ENCODE peak calls at places on chromosomes 2 and 18, in ten cellular contexts. T, X, S, I, R, P, O, U, H and Y are unnamed samples.

GRCh38 chr2:102061962-102062795 is 70.4 kb downstream of the IL1R2 start:
- DNase-seq in O (no peak), R (no peak), T (no peak), I (no peak), S (no peak), H (no peak), P (no peak), U (peak; percentile 84), X (no peak), Y (no peak)

GRCh38 chr2:10580170-10580539 is 109.6 kb downstream of the NOL10 start:
- DNase-seq in O (no peak), I (no peak), P (no peak), R (no peak), T (no peak), U (no peak), X (no peak), H (no peak), S (no peak), Y (no peak)

GRCh38 chr2:149101818-149102217 is 63.3 kb downstream of the LYPD6B start:
- DNase-seq in R (no peak), S (no peak), U (no peak), T (no peak), H (no peak), X (no peak), P (no peak), I (no peak), O (no peak), Y (no peak)

GRCh38 chr2:173808676-173809075 is 156.5 kb downstream of the SP3 start:
- DNase-seq in H (no peak), I (no peak), T (no peak), U (no peak), R (no peak), S (no peak), P (no peak), X (no peak), O (no peak), Y (no peak)

GRCh38 chr18:35876243-35876642 is 96.2 kb upstream of the RMP24 start:
- DNase-seq in T (no peak), S (no peak), P (no peak), X (no peak), U (no peak), H (no peak), O (no peak), I (no peak), R (no peak), Y (no peak)

GRCh38 chr2:85893428-85894258 is 4.9 kb upstream of the ST3GAL5 start:
- DNase-seq in O (no peak), X (no peak), H (no peak), T (no peak), I (no peak), U (peak; percentile 27), P (peak; percentile 98), R (no peak), S (no peak), Y (peak; percentile 76)

GRCh38 chr2:219285894-219286425 is 6.8 kb downstream of the DNAJB2 start:
- DNase-seq in I (peak; percentile 29), T (no peak), R (peak; percentile 82), O (no peak), S (peak; percentile 66), U (peak; percentile 81), X (peak; percentile 70), H (no peak), P (no peak), Y (peak; percentile 90)

GRCh38 chr2:38793511-38793910 is 15.5 kb downstream of the GEMIN6 start:
- DNase-seq in T (no peak), P (no peak), I (no peak), X (no peak), H (no peak), R (no peak), U (no peak), S (no peak), O (no peak), Y (no peak)

GRCh38 chr2:53750369-53750768 is 17.2 kb upstream of the CHAC2 start:
- DNase-seq in P (no peak), U (no peak), I (no peak), O (no peak), X (no peak), T (no peak), R (no peak), S (no peak), H (no peak), Y (no peak)

GRCh38 chr2:177211148-177211547 is 1.4 kb upstream of the HNRNPA3 start:
- DNase-seq in I (no peak), P (no peak), S (no peak), T (no peak), R (no peak), X (no peak), O (no peak), U (no peak), H (no peak), Y (no peak)

GRCh38 chr2:172545408-172546075 is 10.3 kb upstream of the PDK1 start:
- DNase-seq in I (no peak), U (peak; percentile 38), T (no peak), R (no peak), H (no peak), S (peak; percentile 15), P (no peak), O (no peak), X (no peak), Y (no peak)

GRCh38 chr2:239401450-239402227 is 819 bp upstream of the HDAC4 start:
- DNase-seq in X (peak; percentile 97), R (peak; percentile 93), P (peak; percentile 84), I (peak; percentile 78), U (peak; percentile 95), S (peak; percentile 90), O (peak; percentile 96), H (peak; percentile 94), T (peak; percentile 74), Y (peak; percentile 97)
- TF ChIP-seq CTCF in X (no peak), R (no peak), P (peak; percentile 19), I (peak; percentile 9), U (no peak), S (no peak), O (no peak), H (no peak), T (peak; percentile 10), Y (no peak)

DNA sequence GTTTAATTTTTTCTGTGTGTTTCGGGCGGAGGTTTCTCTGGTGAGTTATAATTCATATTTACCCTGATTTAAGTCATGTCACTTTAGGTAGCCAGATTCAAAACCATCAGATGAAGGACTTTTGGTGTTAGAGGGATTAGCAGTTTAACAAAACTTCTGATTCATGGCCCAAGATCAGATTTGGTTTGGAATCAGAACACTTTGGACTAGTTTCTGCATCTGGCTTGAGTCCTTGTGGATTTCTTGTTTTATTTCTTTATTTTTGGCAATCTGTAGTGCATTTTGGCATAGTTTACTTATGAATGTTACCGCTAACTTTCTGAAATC is 3.5 kb downstream of the NEDD4L start:
- DNase-seq in U (no peak), S (no peak), R (no peak), T (no peak), I (no peak), H (no peak), O (no peak), P (no peak), X (no peak), Y (no peak)
- H3K27ac ChIP-seq in U (no peak overlapping the region), S (peak overlapping the region; percentile 93), R (no peak overlapping the region), T (peak overlapping the region; percentile 48), I (no peak overlapping the region), H (no peak overlapping the region), O (no peak overlapping the region), P (no peak overlapping the region), X (no peak overlapping the region), Y (no peak overlapping the region)

DNA sequence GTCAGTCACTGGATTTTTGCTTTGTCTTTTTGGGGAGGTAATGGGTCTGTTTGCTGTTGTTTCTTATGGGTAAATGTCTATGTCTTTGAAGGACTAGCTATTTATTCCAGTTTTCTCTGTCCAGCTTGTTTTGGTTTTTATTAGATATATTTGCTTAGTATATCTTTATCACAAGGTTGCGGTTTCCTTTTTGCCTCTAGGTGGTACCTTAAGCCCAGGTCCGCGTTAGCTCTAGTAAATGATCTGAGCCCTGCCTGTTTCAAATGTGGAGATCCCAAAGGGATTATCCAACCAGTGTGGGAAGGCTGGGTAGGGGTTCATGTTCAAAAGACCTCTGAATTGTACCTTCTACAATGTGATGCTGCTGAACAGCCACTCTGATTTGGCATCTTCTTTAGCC is 114.5 kb downstream of the MYO3B start:
- DNase-seq in O (no peak), P (no peak), H (no peak), R (no peak), X (no peak), T (no peak), S (no peak), U (no peak), I (no peak), Y (no peak)
- TF ChIP-seq CTCF in O (no peak), P (no peak), H (no peak), R (no peak), X (no peak), T (no peak), S (no peak), U (no peak), I (no peak), Y (no peak)

DNA sequence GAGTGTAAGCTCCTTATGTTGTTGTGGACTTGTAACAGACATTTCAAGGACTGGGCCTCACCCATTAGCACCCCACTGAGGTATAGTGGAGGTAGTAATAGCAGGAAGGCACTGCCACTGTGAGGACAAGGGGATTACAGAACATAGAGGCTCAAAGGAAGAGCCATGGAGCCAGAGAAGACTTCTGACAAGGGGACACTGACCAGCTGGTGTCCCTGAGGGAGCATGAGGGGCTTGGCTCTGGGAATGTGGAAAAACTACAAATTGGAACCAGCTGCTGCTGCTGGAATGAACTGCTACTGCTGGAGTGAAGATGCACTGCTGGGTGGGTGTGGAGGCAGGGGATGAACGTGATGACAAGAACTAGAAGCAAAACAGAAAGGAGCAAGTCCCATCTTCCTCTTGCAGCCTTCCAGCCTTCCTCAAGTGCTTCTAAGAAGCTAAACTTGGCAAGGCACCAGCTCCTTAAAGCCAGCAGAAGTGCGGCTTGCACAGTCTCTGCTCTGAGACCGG is 167.3 kb upstream of the NOSTRIN start:
- DNase-seq in S (no peak), P (no peak), H (no peak), O (peak; percentile 68), T (no peak), U (peak; percentile 79), X (peak; percentile 26), R (peak; percentile 80), I (peak; percentile 27), Y (no peak)
- H3K27ac ChIP-seq in S (no peak overlapping the region), P (no peak overlapping the region), H (no peak overlapping the region), O (peak overlapping the region; percentile 81), T (no peak overlapping the region), U (no peak overlapping the region), X (peak overlapping the region; percentile 59), R (peak overlapping the region; percentile 81), I (no peak overlapping the region), Y (no peak overlapping the region)